ENCODE peak calls at places on chromosomes 13 and 19, in four cellular contexts. A, O, Q and G are unnamed samples.

GRCh38 chr19:34391813-34392212 is 12.4 kb upstream of the PDCD2L start:
- DNase-seq in A (no peak), O (no peak), Q (no peak), G (peak; percentile 10)

GRCh38 chr19:18896421-18896841 is 473 bp upstream of the CERS1 start:
- DNase-seq in A (no peak), O (no peak), Q (peak; percentile 71), G (no peak)

GRCh38 chr13:59776924-59777690 is 386.6 kb downstream of the DIAPH3 start:
- DNase-seq in A (peak; percentile 81), O (no peak), Q (no peak), G (peak; percentile 93)

GRCh38 chr19:33532859-33533455 is 11.4 kb upstream of the PEPD start:
- DNase-seq in A (no peak), O (no peak), Q (no peak), G (no peak)

GRCh38 chr13:102571075-102571474 is 25.7 kb upstream of the TPP2 start:
- DNase-seq in A (no peak), O (no peak), Q (no peak), G (no peak)

GRCh38 chr13:111401151-111401550 is 80.7 kb downstream of the TEX29 start:
- DNase-seq in A (no peak), O (no peak), Q (no peak), G (no peak)

GRCh38 chr19:2423913-2424685 is 3.3 kb downstream of the TIMM13 start:
- DNase-seq in A (no peak), O (peak; percentile 50), Q (peak; percentile 79), G (no peak)

GRCh38 chr19:30649149-30649548 is 277.0 kb downstream of the ZNF536 start:
- DNase-seq in A (no peak), O (no peak), Q (no peak), G (no peak)

GRCh38 chr13:106493569-106493968 is 41.9 kb downstream of the EFNB2 start:
- DNase-seq in A (no peak), O (peak; percentile 53), Q (no peak), G (no peak)

GRCh38 chr19:20359933-20360720 is 193.1 kb downstream of the ZNF486 start:
- DNase-seq in A (no peak), O (no peak), Q (no peak), G (no peak)

GRCh38 chr13:86464193-86464592 is 665.0 kb upstream of the SLITRK6 start:
- DNase-seq in A (no peak), O (no peak), Q (no peak), G (no peak)
- TF ChIP-seq CTCF in A (no peak), O (no peak), Q (no peak), G (no peak)

DNA sequence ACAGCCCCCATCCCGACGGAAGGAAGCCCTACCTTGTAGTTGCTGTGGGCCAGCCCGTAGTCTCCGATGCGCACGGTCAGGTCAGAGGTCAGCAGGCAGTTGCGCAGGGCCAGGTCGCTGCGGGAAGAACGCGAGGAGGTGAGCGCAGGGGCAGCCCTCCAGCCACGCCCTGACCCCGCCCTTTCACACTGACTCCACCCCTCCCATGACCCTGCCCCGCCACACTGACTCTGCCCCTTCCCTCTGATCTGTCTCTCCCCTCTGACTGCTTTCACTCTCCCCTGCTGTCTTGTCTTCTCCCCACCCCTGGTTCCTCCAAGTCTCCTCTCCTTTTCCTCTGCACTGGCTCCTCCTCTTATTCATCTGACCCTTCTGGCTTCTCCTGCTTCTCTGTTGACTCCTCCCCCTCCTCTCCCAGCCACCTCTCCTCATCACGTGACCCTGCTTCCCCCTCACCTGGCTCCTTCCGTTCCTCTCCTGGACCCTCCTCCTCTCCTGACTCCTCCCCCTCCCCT is 10.1 kb downstream of the LMTK3 start:
- DNase-seq in A (no peak), O (no peak), Q (peak; percentile 90), G (no peak)
- H3K4me3 ChIP-seq in A (no peak overlapping the region), O (no peak overlapping the region), Q (peak overlapping the region; percentile 34), G (no peak overlapping the region)

GRCh38 chr13:51125495-51126226 is 14.6 kb upstream of the C13orf42 start:
- DNase-seq in A (peak; percentile 70), O (peak; percentile 61), Q (peak; percentile 79), G (peak; percentile 62)
- TF ChIP-seq CTCF in A (peak; percentile 85), O (peak; percentile 68), Q (peak; percentile 66), G (peak; percentile 87)

GRCh38 chr19:7179917-7180306 is 110.4 kb downstream of the ZNF557 start:
- DNase-seq in A (no peak), O (no peak), Q (no peak), G (no peak)

GRCh38 chr19:7176792-7177191 is 107.3 kb downstream of the ZNF557 start:
- DNase-seq in A (no peak), O (no peak), Q (no peak), G (no peak)

GRCh38 chr19:7177926-7178325 is 108.4 kb downstream of the ZNF557 start:
- DNase-seq in A (peak; percentile 50), O (no peak), Q (no peak), G (peak; percentile 83)

GRCh38 chr19:7187605-7188339 is 106.4 kb downstream of the INSR start:
- DNase-seq in A (no peak), O (no peak), Q (peak; percentile 10), G (no peak)

GRCh38 chr19:7182489-7182888 is 111.7 kb downstream of the INSR start:
- DNase-seq in A (no peak), O (no peak), Q (no peak), G (no peak)
- H3K4me3 ChIP-seq in A (no peak overlapping the region), O (no peak overlapping the region), Q (no peak overlapping the region), G (no peak overlapping the region)

GRCh38 chr19:46076031-46076880 is 35.5 kb upstream of the IGFL4 start:
- DNase-seq in A (no peak), O (no peak), Q (no peak), G (no peak)
- TF ChIP-seq CTCF in A (no peak), O (no peak), Q (no peak), G (peak; percentile 22)